ENCODE peak calls at places on chromosomes 3 and 15, in seven cellular contexts. V, R, D, T, P, Z and F are unnamed samples.

GRCh38 chr15:90814193-90814811 is 54.1 kb upstream of the FURIN start:
- DNase-seq in V (no peak), R (no peak), D (no peak), T (no peak), P (no peak), Z (no peak), F (no peak)

GRCh38 chr3:125206934-125207333 is 5.6 kb downstream of the SLC12A8 start:
- DNase-seq in V (no peak), R (no peak), D (no peak), T (no peak), P (no peak), Z (no peak), F (no peak)

GRCh38 chr3:193851941-193852674 is 259.1 kb downstream of the OPA1 start:
- DNase-seq in V (no peak), R (no peak), D (no peak), T (peak; percentile 28), P (peak; percentile 16), Z (no peak), F (no peak)

GRCh38 chr3:196013587-196014487 is 68.1 kb downstream of the TFRC start:
- DNase-seq in V (no peak), R (no peak), D (no peak), T (no peak), P (no peak), Z (no peak), F (no peak)

GRCh38 chr3:137647179-137647578 is 116.9 kb upstream of the SOX14 start:
- DNase-seq in V (no peak), R (no peak), D (no peak), T (no peak), P (no peak), Z (no peak), F (no peak)

GRCh38 chr3:195556390-195556789 is 13.3 kb upstream of the PPP1R2 start:
- DNase-seq in V (no peak), R (no peak), D (no peak), T (peak; percentile 22), P (peak; percentile 33), Z (no peak), F (no peak)

GRCh38 chr3:123448503-123449091 is at the start of gene ADCY5:
- DNase-seq in V (no peak), R (no peak), D (peak; percentile 79), T (no peak), P (no peak), Z (no peak), F (no peak)

GRCh38 chr3:127775398-127776109 is 46.8 kb downstream of the MGLL start:
- DNase-seq in V (peak; percentile 80), R (no peak), D (peak; percentile 72), T (peak; percentile 77), P (peak; percentile 60), Z (no peak), F (peak; percentile 63)

GRCh38 chr3:54965746-54966145 is 37.9 kb upstream of the LRTM1 start:
- DNase-seq in V (peak; percentile 71), R (no peak), D (no peak), T (peak; percentile 66), P (peak; percentile 44), Z (no peak), F (no peak)

GRCh38 chr15:101017041-101017754 is 98.0 kb downstream of the LRRK1 start:
- DNase-seq in V (no peak), R (peak; percentile 27), D (peak; percentile 64), T (peak; percentile 23), P (no peak), Z (no peak), F (no peak)

GRCh38 chr15:74955796-74956647 is 550 bp downstream of the RPP25 start:
- DNase-seq in V (peak; percentile 65), R (peak; percentile 30), D (peak; percentile 92), T (peak; percentile 66), P (peak; percentile 82), Z (no peak), F (no peak)

GRCh38 chr3:62678841-62679240 is 196.4 kb downstream of the CADPS start:
- DNase-seq in V (no peak), R (no peak), D (no peak), T (no peak), P (no peak), Z (no peak), F (no peak)

GRCh38 chr3:160460033-160460432 is 10.4 kb upstream of the TRIM59 start:
- DNase-seq in V (no peak), R (no peak), D (no peak), T (no peak), P (no peak), Z (no peak), F (no peak)

GRCh38 chr3:182325213-182325941 is 467.9 kb upstream of the ATP11B start:
- DNase-seq in V (no peak), R (peak; percentile 92), D (no peak), T (no peak), P (no peak), Z (no peak), F (no peak)

GRCh38 chr15:56205061-56205876 is 38.4 kb downstream of the RFX7 start:
- DNase-seq in V (peak; percentile 36), R (no peak), D (no peak), T (peak; percentile 20), P (peak; percentile 39), Z (peak; percentile 17), F (no peak)

GRCh38 chr3:89032331-89033063 is 74.9 kb upstream of the EPHA3 start:
- DNase-seq in V (peak; percentile 59), R (no peak), D (no peak), T (peak; percentile 23), P (peak; percentile 34), Z (no peak), F (no peak)

GRCh38 chr15:31347067-31347975 is 20.7 kb downstream of the KLF13 start:
- DNase-seq in V (no peak), R (peak; percentile 50), D (peak; percentile 93), T (no peak), P (no peak), Z (no peak), F (no peak)

GRCh38 chr3:42495393-42495792 is 7.0 kb upstream of the VIPR1 start:
- DNase-seq in V (no peak), R (no peak), D (no peak), T (no peak), P (no peak), Z (no peak), F (no peak)

GRCh38 chr15:26051771-26052685 is 188.9 kb upstream of the ATP10A start:
- DNase-seq in V (peak; percentile 0), R (no peak), D (no peak), T (peak; percentile 4), P (no peak), Z (no peak), F (no peak)

GRCh38 chr15:75532413-75533250 is 46.5 kb downstream of the PTPN9 start:
- DNase-seq in V (peak; percentile 92), R (peak; percentile 16), D (no peak), T (peak; percentile 90), P (peak; percentile 75), Z (no peak), F (no peak)

GRCh38 chr3:86890997-86891396 is 100.0 kb downstream of the VGLL3 start:
- DNase-seq in V (peak; percentile 19), R (no peak), D (no peak), T (no peak), P (no peak), Z (no peak), F (no peak)

GRCh38 chr3:138381950-138382715 is 33.8 kb downstream of the MRAS start:
- DNase-seq in V (peak; percentile 58), R (no peak), D (no peak), T (peak; percentile 61), P (peak; percentile 69), Z (peak; percentile 53), F (peak; percentile 21)

GRCh38 chr3:136667081-136667480 is 85.1 kb downstream of the STAG1 start:
- DNase-seq in V (no peak), R (no peak), D (no peak), T (no peak), P (no peak), Z (no peak), F (no peak)

GRCh38 chr3:67017211-67017610 is 19.1 kb downstream of the KBTBD8 start:
- DNase-seq in V (peak; percentile 60), R (peak; percentile 43), D (no peak), T (no peak), P (peak; percentile 52), Z (no peak), F (no peak)

GRCh38 chr3:36219398-36219797 is 160.9 kb upstream of the STAC start:
- DNase-seq in V (no peak), R (no peak), D (no peak), T (peak; percentile 73), P (peak; percentile 42), Z (no peak), F (peak; percentile 70)

GRCh38 chr3:16482194-16482769 is 31.2 kb downstream of the RFTN1 start:
- DNase-seq in V (no peak), R (no peak), D (no peak), T (no peak), P (no peak), Z (no peak), F (no peak)
- H3K4me3 ChIP-seq in V (no peak overlapping the region), R (peak overlapping the region; percentile 50), D (peak overlapping the region; percentile 44), T (no peak overlapping the region), P (no peak overlapping the region), Z (no peak overlapping the region), F (no peak overlapping the region)

DNA sequence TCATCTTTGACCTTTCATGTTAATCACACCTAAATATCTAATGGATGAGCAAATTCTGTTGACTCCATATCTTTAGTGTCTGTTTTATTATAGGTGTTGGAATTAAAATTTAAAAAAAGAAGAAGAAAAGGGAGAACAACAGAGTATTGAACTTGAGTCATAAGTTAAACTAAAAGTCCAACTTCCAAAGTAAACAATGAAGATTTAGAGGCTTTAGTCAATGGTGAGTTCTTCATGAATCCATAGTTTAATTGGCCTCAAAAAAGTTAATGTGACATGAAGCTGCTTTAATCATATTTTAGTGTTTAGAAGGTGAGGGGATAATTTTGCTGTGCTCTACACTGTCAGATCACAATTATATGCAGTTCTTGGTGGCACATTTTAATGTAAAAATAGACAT is 288.2 kb upstream of the RORA start:
- DNase-seq in V (no peak), R (no peak), D (no peak), T (no peak), P (no peak), Z (no peak), F (no peak)
- TF ChIP-seq CTCF in V (no peak), R (no peak), D (no peak), T (no peak), P (no peak), Z (no peak), F (no peak)

GRCh38 chr15:69593981-69594966 is 141.7 kb downstream of the RPLP1 start:
- DNase-seq in V (peak; percentile 57), R (no peak), D (no peak), T (peak; percentile 54), P (peak; percentile 50), Z (no peak), F (peak; percentile 28)
- H3K4me3 ChIP-seq in V (no peak overlapping the region), R (no peak overlapping the region), D (no peak overlapping the region), T (no peak overlapping the region), P (no peak overlapping the region), Z (no peak overlapping the region), F (no peak overlapping the region)

GRCh38 chr3:47868306-47868705 is 65.4 kb downstream of the DHX30 start:
- DNase-seq in V (no peak), R (no peak), D (no peak), T (no peak), P (no peak), Z (no peak), F (no peak)

GRCh38 chr3:47870156-47870555 is 67.2 kb downstream of the DHX30 start:
- DNase-seq in V (no peak), R (no peak), D (no peak), T (no peak), P (no peak), Z (no peak), F (no peak)

GRCh38 chr3:47867451-47868017 is 64.6 kb downstream of the DHX30 start:
- DNase-seq in V (no peak), R (no peak), D (peak; percentile 40), T (no peak), P (no peak), Z (no peak), F (no peak)

GRCh38 chr3:47863391-47864128 is 60.6 kb downstream of the DHX30 start:
- DNase-seq in V (no peak), R (no peak), D (peak; percentile 41), T (no peak), P (no peak), Z (no peak), F (no peak)

GRCh38 chr3:47865192-47865591 is 62.3 kb downstream of the DHX30 start:
- DNase-seq in V (no peak), R (no peak), D (no peak), T (peak; percentile 28), P (peak; percentile 27), Z (no peak), F (no peak)
- TF ChIP-seq CTCF in V (no peak), R (peak; percentile 22), D (no peak), T (no peak), P (no peak), Z (no peak), F (peak; percentile 11)